ENCODE peak calls at places on chromosomes 4 and X, in six cellular contexts. One of them, this sample, is unnamed.

GRCh38 chr4:39609454-39609911 is 29.2 kb downstream of the SMIM14 start:
- DNase-seq in naive thymus-derived CD8-positive, alpha-beta T cell: no peak
- DNase-seq in EL: no peak
- DNase-seq in mammary epithelial cell: peak
- DNase-seq in naive B cell: peak
- DNase-seq in WTC11: no peak
- DNase-seq in this sample: no peak

GRCh38 chrX:130393451-130394074 is 8.1 kb upstream of the GPR119 start:
- DNase-seq in naive thymus-derived CD8-positive, alpha-beta T cell: no peak
- DNase-seq in EL: peak
- DNase-seq in naive B cell: no peak
- DNase-seq in mammary epithelial cell: peak
- DNase-seq in WTC11: peak
- DNase-seq in this sample: no peak

GRCh38 chrX:153659268-153659667 is 12.3 kb downstream of the DUSP9 start:
- DNase-seq in WTC11: no peak
- DNase-seq in mammary epithelial cell: no peak
- DNase-seq in naive B cell: no peak
- DNase-seq in naive thymus-derived CD8-positive, alpha-beta T cell: no peak
- DNase-seq in EL: no peak
- DNase-seq in this sample: no peak

GRCh38 chrX:15525664-15526416 is 25.2 kb downstream of the BMX start:
- DNase-seq in WTC11: no peak
- DNase-seq in naive B cell: no peak
- DNase-seq in EL: no peak
- DNase-seq in mammary epithelial cell: peak
- DNase-seq in naive thymus-derived CD8-positive, alpha-beta T cell: no peak
- DNase-seq in this sample: no peak

GRCh38 chrX:12894074-12894691 is 12.2 kb upstream of the TLR8 start:
- DNase-seq in naive thymus-derived CD8-positive, alpha-beta T cell: peak
- DNase-seq in EL: peak
- DNase-seq in mammary epithelial cell: no peak
- DNase-seq in WTC11: peak
- DNase-seq in naive B cell: peak
- DNase-seq in this sample: peak

GRCh38 chr4:8741513-8742226 is 130.0 kb downstream of the HMX1 start:
- DNase-seq in naive B cell: no peak
- DNase-seq in EL: no peak
- DNase-seq in mammary epithelial cell: no peak
- DNase-seq in WTC11: no peak
- DNase-seq in naive thymus-derived CD8-positive, alpha-beta T cell: peak
- DNase-seq in this sample: no peak

GRCh38 chrX:69503228-69503834 is 795 bp upstream of the NALF2 start:
- DNase-seq in naive thymus-derived CD8-positive, alpha-beta T cell: no peak
- DNase-seq in WTC11: no peak
- DNase-seq in mammary epithelial cell: no peak
- DNase-seq in EL: no peak
- DNase-seq in naive B cell: no peak
- DNase-seq in this sample: no peak

GRCh38 chrX:16212436-16212835 is 45.2 kb downstream of the MAGEB17 start:
- DNase-seq in EL: no peak
- DNase-seq in WTC11: no peak
- DNase-seq in naive thymus-derived CD8-positive, alpha-beta T cell: no peak
- DNase-seq in mammary epithelial cell: no peak
- DNase-seq in naive B cell: no peak
- DNase-seq in this sample: no peak

GRCh38 chr4:176793060-176793605 is 411 bp upstream of the VEGFC start:
- DNase-seq in EL: no peak
- DNase-seq in naive B cell: no peak
- DNase-seq in mammary epithelial cell: no peak
- DNase-seq in naive thymus-derived CD8-positive, alpha-beta T cell: no peak
- DNase-seq in WTC11: no peak
- DNase-seq in this sample: no peak

GRCh38 chrX:14832151-14832550 is 40.7 kb downstream of the FANCB start:
- DNase-seq in WTC11: no peak
- DNase-seq in EL: peak
- DNase-seq in naive thymus-derived CD8-positive, alpha-beta T cell: no peak
- DNase-seq in naive B cell: no peak
- DNase-seq in mammary epithelial cell: no peak
- DNase-seq in this sample: no peak

GRCh38 chr4:77950204-77950603 is 87.6 kb downstream of the MRPL1 start:
- DNase-seq in WTC11: no peak
- DNase-seq in naive thymus-derived CD8-positive, alpha-beta T cell: no peak
- DNase-seq in EL: no peak
- DNase-seq in naive B cell: no peak
- DNase-seq in mammary epithelial cell: no peak
- DNase-seq in this sample: no peak

GRCh38 chr4:106329027-106329618 is 12.8 kb downstream of the AIMP1 start:
- DNase-seq in naive B cell: no peak
- DNase-seq in WTC11: no peak
- DNase-seq in naive thymus-derived CD8-positive, alpha-beta T cell: no peak
- DNase-seq in mammary epithelial cell: peak
- DNase-seq in EL: peak
- DNase-seq in this sample: no peak

GRCh38 chr4:117249333-117249732 is 164.0 kb upstream of the TRAM1L1 start:
- DNase-seq in WTC11: no peak
- DNase-seq in mammary epithelial cell: no peak
- DNase-seq in naive thymus-derived CD8-positive, alpha-beta T cell: no peak
- DNase-seq in EL: no peak
- DNase-seq in naive B cell: no peak
- DNase-seq in this sample: no peak

GRCh38 chr4:163911891-163912290 is 417.4 kb downstream of the TMA16 start:
- DNase-seq in mammary epithelial cell: no peak
- DNase-seq in EL: no peak
- DNase-seq in naive thymus-derived CD8-positive, alpha-beta T cell: no peak
- DNase-seq in WTC11: no peak
- DNase-seq in naive B cell: no peak
- DNase-seq in this sample: no peak

GRCh38 chr4:66688674-66689073 is 856.6 kb downstream of the CENPC start:
- DNase-seq in naive thymus-derived CD8-positive, alpha-beta T cell: no peak
- DNase-seq in mammary epithelial cell: peak
- DNase-seq in naive B cell: no peak
- DNase-seq in WTC11: no peak
- DNase-seq in EL: peak
- DNase-seq in this sample: no peak

GRCh38 chr4:89298160-89298559 is 9.4 kb downstream of the GPRIN3 start:
- DNase-seq in EL: no peak
- DNase-seq in mammary epithelial cell: no peak
- DNase-seq in naive thymus-derived CD8-positive, alpha-beta T cell: peak
- DNase-seq in WTC11: no peak
- DNase-seq in naive B cell: peak
- DNase-seq in this sample: no peak

GRCh38 chrX:119516157-119516702 is 48.0 kb downstream of the SLC25A5 start:
- DNase-seq in EL: peak
- DNase-seq in mammary epithelial cell: peak
- DNase-seq in naive thymus-derived CD8-positive, alpha-beta T cell: peak
- DNase-seq in naive B cell: peak
- DNase-seq in WTC11: peak
- DNase-seq in this sample: no peak

GRCh38 chr4:119498520-119498919 is 130.1 kb downstream of the PDE5A start:
- DNase-seq in naive B cell: no peak
- DNase-seq in naive thymus-derived CD8-positive, alpha-beta T cell: no peak
- DNase-seq in mammary epithelial cell: no peak
- DNase-seq in EL: no peak
- DNase-seq in WTC11: no peak
- DNase-seq in this sample: peak

GRCh38 chrX:72554448-72555140 is 18.0 kb downstream of the HDAC8 start:
- DNase-seq in naive thymus-derived CD8-positive, alpha-beta T cell: no peak
- DNase-seq in mammary epithelial cell: no peak
- DNase-seq in WTC11: peak
- DNase-seq in EL: no peak
- DNase-seq in naive B cell: no peak
- DNase-seq in this sample: no peak

GRCh38 chrX:16786791-16787735 is 797 bp downstream of the TXLNG start:
- DNase-seq in mammary epithelial cell: peak
- DNase-seq in WTC11: peak
- DNase-seq in EL: peak
- DNase-seq in naive thymus-derived CD8-positive, alpha-beta T cell: peak
- DNase-seq in naive B cell: peak
- DNase-seq in this sample: no peak

GRCh38 chrX:38666909-38667308 is 105.6 kb downstream of the TSPAN7 start:
- DNase-seq in EL: no peak
- DNase-seq in naive B cell: no peak
- DNase-seq in mammary epithelial cell: no peak
- DNase-seq in WTC11: no peak
- DNase-seq in naive thymus-derived CD8-positive, alpha-beta T cell: no peak
- DNase-seq in this sample: no peak

GRCh38 chrX:1521459-1521956 is 15.5 kb downstream of the P2RY8 start:
- DNase-seq in naive thymus-derived CD8-positive, alpha-beta T cell: peak
- DNase-seq in EL: no peak
- DNase-seq in naive B cell: peak
- DNase-seq in WTC11: peak
- DNase-seq in mammary epithelial cell: no peak
- DNase-seq in this sample: no peak

GRCh38 chr4:115229873-115230272 is 116.5 kb upstream of the NDST4 start:
- DNase-seq in EL: no peak
- DNase-seq in WTC11: no peak
- DNase-seq in naive thymus-derived CD8-positive, alpha-beta T cell: no peak
- DNase-seq in naive B cell: no peak
- DNase-seq in mammary epithelial cell: no peak
- DNase-seq in this sample: no peak

GRCh38 chr4:124904723-124905390 is 192.3 kb upstream of the ANKRD50 start:
- DNase-seq in naive thymus-derived CD8-positive, alpha-beta T cell: no peak
- DNase-seq in naive B cell: no peak
- DNase-seq in EL: no peak
- DNase-seq in WTC11: no peak
- DNase-seq in mammary epithelial cell: no peak
- DNase-seq in this sample: no peak

GRCh38 chr4:183602444-183603102 is 56.4 kb downstream of the RWDD4 start:
- DNase-seq in WTC11: no peak
- DNase-seq in mammary epithelial cell: peak
- DNase-seq in naive thymus-derived CD8-positive, alpha-beta T cell: no peak
- DNase-seq in EL: peak
- DNase-seq in naive B cell: no peak
- DNase-seq in this sample: no peak

GRCh38 chr4:7515390-7515902 is 80.7 kb upstream of the PSAPL1 start:
- DNase-seq in naive thymus-derived CD8-positive, alpha-beta T cell: no peak
- DNase-seq in mammary epithelial cell: no peak
- DNase-seq in EL: peak
- DNase-seq in WTC11: no peak
- DNase-seq in naive B cell: no peak
- DNase-seq in this sample: no peak

GRCh38 chr4:62080431-62080830 is 880.3 kb downstream of the ADGRL3 start:
- DNase-seq in naive B cell: no peak
- DNase-seq in naive thymus-derived CD8-positive, alpha-beta T cell: no peak
- DNase-seq in EL: no peak
- DNase-seq in WTC11: no peak
- DNase-seq in mammary epithelial cell: no peak
- DNase-seq in this sample: no peak

This sample was measured in left ventricle myocardium inferior.